ENCODE peak calls at places on chromosomes 7 and 10, in eight cellular contexts. N, B, Z, T, M, O, R and W are unnamed samples.

GRCh38 chr10:118369806-118370205 is 27.7 kb upstream of the FAM204A start:
- DNase-seq in N (no peak), B (no peak), Z (no peak), T (no peak), M (no peak), O (no peak), R (no peak), W (no peak)

GRCh38 chr7:2444476-2444875 is 31.7 kb downstream of the GRIFIN start:
- DNase-seq in N (no peak), B (no peak), Z (no peak), T (no peak), M (no peak), O (peak; percentile 84), R (no peak), W (no peak)

GRCh38 chr7:129609666-129610065 is 1.9 kb upstream of the NRF1 start:
- DNase-seq in N (no peak), B (no peak), Z (peak; percentile 28), T (no peak), M (no peak), O (no peak), R (no peak), W (no peak)

GRCh38 chr7:113367187-113367586 is 248.8 kb upstream of the SMIM30 start:
- DNase-seq in N (no peak), B (no peak), Z (no peak), T (no peak), M (no peak), O (peak; percentile 2), R (no peak), W (no peak)

GRCh38 chr7:30877010-30877740 is 34.5 kb upstream of the AQP1 start:
- DNase-seq in N (no peak), B (no peak), Z (no peak), T (no peak), M (no peak), O (no peak), R (no peak), W (no peak)

GRCh38 chr7:12300415-12300814 is 89.3 kb downstream of the TMEM106B start:
- DNase-seq in N (no peak), B (no peak), Z (no peak), T (no peak), M (no peak), O (no peak), R (no peak), W (no peak)

GRCh38 chr7:102823715-102824114 is 74.9 kb downstream of the FAM185A start:
- DNase-seq in N (no peak), B (no peak), Z (no peak), T (no peak), M (no peak), O (no peak), R (no peak), W (no peak)

GRCh38 chr10:129382401-129382800 is 84.6 kb upstream of the MGMT start:
- DNase-seq in N (no peak), B (no peak), Z (no peak), T (no peak), M (no peak), O (no peak), R (no peak), W (no peak)

GRCh38 chr10:126597206-126597605 is 73.3 kb downstream of the C10orf90 start:
- DNase-seq in N (no peak), B (no peak), Z (no peak), T (no peak), M (no peak), O (no peak), R (no peak), W (no peak)

GRCh38 chr10:132626761-132627735 is 89.5 kb downstream of the INPP5A start:
- DNase-seq in N (no peak), B (no peak), Z (no peak), T (no peak), M (no peak), O (no peak), R (no peak), W (no peak)

GRCh38 chr10:59362184-59362966 is at the start of gene FAM13C:
- DNase-seq in N (peak; percentile 22), B (peak; percentile 73), Z (no peak), T (peak; percentile 85), M (peak; percentile 47), O (peak; percentile 63), R (peak; percentile 7), W (peak; percentile 93)

GRCh38 chr7:44963526-44964290 is 15.1 kb downstream of the MYO1G start:
- DNase-seq in N (no peak), B (no peak), Z (peak; percentile 12), T (no peak), M (no peak), O (no peak), R (no peak), W (no peak)

GRCh38 chr7:76294344-76295024 is 8.0 kb upstream of the HSPB1 start:
- DNase-seq in N (peak; percentile 96), B (peak; percentile 95), Z (peak; percentile 56), T (peak; percentile 99), M (peak; percentile 96), O (peak; percentile 93), R (peak; percentile 65), W (peak; percentile 98)

GRCh38 chr7:76293407-76293901 is 9.0 kb upstream of the HSPB1 start:
- DNase-seq in N (no peak), B (no peak), Z (no peak), T (no peak), M (no peak), O (no peak), R (no peak), W (no peak)

GRCh38 chr7:76301000-76301399 is 1.5 kb upstream of the HSPB1 start:
- DNase-seq in N (no peak), B (no peak), Z (no peak), T (no peak), M (no peak), O (no peak), R (no peak), W (no peak)

GRCh38 chr7:76300210-76300731 is 2.2 kb upstream of the HSPB1 start:
- DNase-seq in N (peak; percentile 91), B (no peak), Z (no peak), T (peak; percentile 90), M (peak; percentile 71), O (peak; percentile 82), R (peak; percentile 76), W (no peak)

GRCh38 chr7:76296743-76297740 is 5.4 kb upstream of the HSPB1 start:
- DNase-seq in N (peak; percentile 69), B (no peak), Z (no peak), T (peak; percentile 88), M (peak; percentile 88), O (peak; percentile 93), R (peak; percentile 28), W (no peak)
- TF ChIP-seq POLR2A in N (no peak), B (no peak), Z (no peak), T (peak; percentile 31), M (no peak), O (no peak), R (no peak), W (no peak)

DNA sequence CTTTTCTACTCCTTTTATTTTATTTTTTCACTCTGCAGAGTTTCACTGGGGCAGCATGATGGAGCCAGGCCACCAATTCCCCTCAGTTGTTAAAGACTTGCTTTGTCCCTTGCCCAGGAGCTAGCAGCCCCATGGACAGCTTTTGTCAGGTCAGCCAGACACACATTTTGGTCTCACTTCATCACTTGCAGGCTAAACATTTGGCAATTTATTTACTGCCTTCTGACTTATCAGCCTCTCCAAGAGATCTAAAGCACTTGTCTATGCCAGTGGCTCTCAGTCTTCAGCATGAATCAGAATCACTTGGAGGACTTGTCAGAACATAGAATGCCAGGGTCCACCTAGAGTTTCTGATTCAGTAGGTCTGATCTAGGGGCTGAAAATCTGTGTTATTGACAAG is 66.4 kb upstream of the GDF10 start:
- DNase-seq in N (no peak), B (no peak), Z (no peak), T (no peak), M (peak; percentile 3), O (no peak), R (no peak), W (peak; percentile 68)
- TF ChIP-seq CTCF in N (no peak), B (no peak), Z (no peak), T (no peak), M (no peak), O (no peak), R (no peak), W (no peak)

GRCh38 chr7:74289018-74289659 is at the start of gene CLIP2:
- DNase-seq in N (peak; percentile 83), B (peak; percentile 86), Z (peak; percentile 89), T (peak; percentile 84), M (peak; percentile 55), O (peak; percentile 77), R (peak; percentile 41), W (peak; percentile 96)
- TF ChIP-seq POLR2A in N (peak; percentile 71), B (peak; percentile 56), Z (peak; percentile 20), T (peak; percentile 21), M (no peak), O (peak; percentile 95), R (no peak), W (no peak)

GRCh38 chr10:67884313-67884841 is at the start of gene SIRT1:
- DNase-seq in N (peak; percentile 96), B (peak; percentile 98), Z (peak; percentile 99), T (peak; percentile 97), M (peak; percentile 96), O (peak; percentile 90), R (peak; percentile 88), W (peak; percentile 99)
- TF ChIP-seq CTCF in N (peak; percentile 38), B (no peak), Z (no peak), T (no peak), M (no peak), O (no peak), R (peak; percentile 55), W (no peak)

GRCh38 chr10:92830478-92831389 is 17.6 kb upstream of the EXOC6 start:
- DNase-seq in N (no peak), B (peak; percentile 25), Z (peak; percentile 58), T (no peak), M (no peak), O (no peak), R (no peak), W (peak; percentile 87)

GRCh38 chr10:92832121-92832520 is 16.2 kb upstream of the EXOC6 start:
- DNase-seq in N (no peak), B (no peak), Z (no peak), T (no peak), M (no peak), O (no peak), R (no peak), W (peak; percentile 8)

GRCh38 chr10:92834981-92835380 is 13.3 kb upstream of the EXOC6 start:
- DNase-seq in N (no peak), B (no peak), Z (no peak), T (no peak), M (no peak), O (peak; percentile 73), R (no peak), W (no peak)

GRCh38 chr10:92834331-92834730 is 14.0 kb upstream of the EXOC6 start:
- DNase-seq in N (no peak), B (no peak), Z (no peak), T (no peak), M (no peak), O (peak; percentile 41), R (no peak), W (peak; percentile 19)

GRCh38 chr10:92832998-92833642 is 15.2 kb upstream of the EXOC6 start:
- DNase-seq in N (no peak), B (no peak), Z (no peak), T (no peak), M (no peak), O (no peak), R (no peak), W (peak; percentile 74)
- TF ChIP-seq POLR2A in N (no peak), B (no peak), Z (no peak), T (no peak), M (no peak), O (no peak), R (no peak), W (no peak)